ENCODE peak calls at places on chromosomes 3 and 15, in five cellular contexts. One of them, this sample, is unnamed.
A peak's percentile ranks its signal among the peaks of the same experiment; 100 is the strongest.

GRCh38 chr3:46477756-46478155 is 13.1 kb upstream of the LTF start:
- DNase-seq in uterus: no peak
- DNase-seq in IMR-90: no peak
- DNase-seq in transverse colon: no peak
- DNase-seq in cardiac muscle cell: no peak
- DNase-seq in this sample: no peak

GRCh38 chr3:193030276-193030675 is 112.6 kb upstream of the MB21D2 start:
- DNase-seq in uterus: no peak
- DNase-seq in IMR-90: peak; percentile 42
- DNase-seq in transverse colon: no peak
- DNase-seq in cardiac muscle cell: peak; percentile 57
- DNase-seq in this sample: no peak

GRCh38 chr3:71973337-71974030 is 188.5 kb upstream of the PROK2 start:
- DNase-seq in uterus: no peak
- DNase-seq in IMR-90: no peak
- DNase-seq in transverse colon: no peak
- DNase-seq in cardiac muscle cell: no peak
- DNase-seq in this sample: no peak

GRCh38 chr3:194407423-194407822 is 8.4 kb upstream of the GP5 start:
- DNase-seq in uterus: no peak
- DNase-seq in IMR-90: peak; percentile 77
- DNase-seq in transverse colon: no peak
- DNase-seq in cardiac muscle cell: peak; percentile 47
- DNase-seq in this sample: no peak

GRCh38 chr15:91694131-91694828 is 159.2 kb upstream of the SLCO3A1 start:
- DNase-seq in uterus: peak; percentile 57
- DNase-seq in IMR-90: peak; percentile 23
- DNase-seq in transverse colon: peak; percentile 34
- DNase-seq in cardiac muscle cell: peak; percentile 90
- DNase-seq in this sample: no peak

GRCh38 chr15:71781179-71781964 is 29.0 kb upstream of the NR2E3 start:
- DNase-seq in uterus: no peak
- DNase-seq in IMR-90: peak; percentile 79
- DNase-seq in transverse colon: no peak
- DNase-seq in cardiac muscle cell: no peak
- DNase-seq in this sample: no peak

GRCh38 chr3:107803170-107803569 is 280.4 kb downstream of the BBX start:
- DNase-seq in uterus: no peak
- DNase-seq in IMR-90: no peak
- DNase-seq in transverse colon: no peak
- DNase-seq in cardiac muscle cell: no peak
- DNase-seq in this sample: no peak

GRCh38 chr15:68375716-68376220 is 56.2 kb downstream of the ITGA11 start:
- DNase-seq in uterus: peak; percentile 11
- DNase-seq in IMR-90: no peak
- DNase-seq in transverse colon: no peak
- DNase-seq in cardiac muscle cell: no peak
- DNase-seq in this sample: peak; percentile 21

GRCh38 chr15:64636541-64636940 is 138.8 kb downstream of the RBPMS2 start:
- DNase-seq in uterus: no peak
- DNase-seq in IMR-90: no peak
- DNase-seq in transverse colon: no peak
- DNase-seq in cardiac muscle cell: peak; percentile 64
- DNase-seq in this sample: no peak

GRCh38 chr3:67692621-67693020 is 38.2 kb upstream of the SUCLG2 start:
- DNase-seq in uterus: no peak
- DNase-seq in IMR-90: no peak
- DNase-seq in transverse colon: no peak
- DNase-seq in cardiac muscle cell: peak; percentile 63
- DNase-seq in this sample: no peak

GRCh38 chr3:13081603-13082360 is 8.6 kb upstream of the IQSEC1 start:
- DNase-seq in uterus: no peak
- DNase-seq in IMR-90: no peak
- DNase-seq in transverse colon: no peak
- DNase-seq in cardiac muscle cell: no peak
- DNase-seq in this sample: no peak

GRCh38 chr15:26443321-26443720 is 329.5 kb downstream of the GABRB3 start:
- DNase-seq in uterus: no peak
- DNase-seq in IMR-90: no peak
- DNase-seq in transverse colon: no peak
- DNase-seq in cardiac muscle cell: no peak
- DNase-seq in this sample: no peak

GRCh38 chr15:26451995-26452394 is 320.9 kb downstream of the GABRB3 start:
- DNase-seq in uterus: no peak
- DNase-seq in IMR-90: no peak
- DNase-seq in transverse colon: no peak
- DNase-seq in cardiac muscle cell: no peak
- DNase-seq in this sample: no peak

GRCh38 chr15:26453914-26454313 is 319.0 kb downstream of the GABRB3 start:
- DNase-seq in uterus: no peak
- DNase-seq in IMR-90: no peak
- DNase-seq in transverse colon: no peak
- DNase-seq in cardiac muscle cell: no peak
- DNase-seq in this sample: no peak

GRCh38 chr15:26449296-26449695 is 323.6 kb downstream of the GABRB3 start:
- DNase-seq in uterus: no peak
- DNase-seq in IMR-90: no peak
- DNase-seq in transverse colon: no peak
- DNase-seq in cardiac muscle cell: no peak
- DNase-seq in this sample: no peak
- H3K9me3 ChIP-seq in uterus: no peaks in the 10 kb centered on the region
- H3K9me3 ChIP-seq in IMR-90: peaks cover 15% of the 10 kb centered on the region
- H3K9me3 ChIP-seq in transverse colon: no peaks in the 10 kb centered on the region
- H3K9me3 ChIP-seq in cardiac muscle cell: no peaks in the 10 kb centered on the region
- H3K9me3 ChIP-seq in this sample: no peaks in the 10 kb centered on the region

GRCh38 chr3:172717493-172718088 is 6.7 kb upstream of the NCEH1 start:
- DNase-seq in uterus: no peak
- DNase-seq in IMR-90: no peak
- DNase-seq in transverse colon: no peak
- DNase-seq in cardiac muscle cell: no peak
- DNase-seq in this sample: no peak
- H3K27ac ChIP-seq in uterus: no peak overlapping the region
- H3K27ac ChIP-seq in IMR-90: no peak overlapping the region
- H3K27ac ChIP-seq in transverse colon: no peak overlapping the region
- H3K27ac ChIP-seq in cardiac muscle cell: no peak overlapping the region
- H3K27ac ChIP-seq in this sample: no peak overlapping the region

GRCh38 chr3:463793-464192 is 267.2 kb downstream of the CHL1 start:
- DNase-seq in uterus: no peak
- DNase-seq in IMR-90: no peak
- DNase-seq in transverse colon: no peak
- DNase-seq in cardiac muscle cell: no peak
- DNase-seq in this sample: no peak
- H3K9me3 ChIP-seq in uterus: no peaks in the 10 kb centered on the region
- H3K9me3 ChIP-seq in IMR-90: no peaks in the 10 kb centered on the region
- H3K9me3 ChIP-seq in transverse colon: no peaks in the 10 kb centered on the region
- H3K9me3 ChIP-seq in cardiac muscle cell: no peaks in the 10 kb centered on the region
- H3K9me3 ChIP-seq in this sample: no peaks in the 10 kb centered on the region

GRCh38 chr3:62686916-62687315 is 188.3 kb downstream of the CADPS start:
- DNase-seq in uterus: no peak
- DNase-seq in IMR-90: no peak
- DNase-seq in transverse colon: no peak
- DNase-seq in cardiac muscle cell: no peak
- DNase-seq in this sample: no peak

GRCh38 chr3:62688050-62688449 is 187.2 kb downstream of the CADPS start:
- DNase-seq in uterus: no peak
- DNase-seq in IMR-90: no peak
- DNase-seq in transverse colon: no peak
- DNase-seq in cardiac muscle cell: peak; percentile 47
- DNase-seq in this sample: no peak

GRCh38 chr3:62682826-62683225 is 192.4 kb downstream of the CADPS start:
- DNase-seq in uterus: no peak
- DNase-seq in IMR-90: no peak
- DNase-seq in transverse colon: no peak
- DNase-seq in cardiac muscle cell: no peak
- DNase-seq in this sample: no peak

GRCh38 chr3:62688812-62689211 is 186.4 kb downstream of the CADPS start:
- DNase-seq in uterus: no peak
- DNase-seq in IMR-90: no peak
- DNase-seq in transverse colon: no peak
- DNase-seq in cardiac muscle cell: no peak
- DNase-seq in this sample: no peak

GRCh38 chr3:62686486-62686885 is 188.7 kb downstream of the CADPS start:
- DNase-seq in uterus: no peak
- DNase-seq in IMR-90: no peak
- DNase-seq in transverse colon: no peak
- DNase-seq in cardiac muscle cell: peak; percentile 30
- DNase-seq in this sample: no peak
- H3K27ac ChIP-seq in uterus: no peak overlapping the region
- H3K27ac ChIP-seq in IMR-90: no peak overlapping the region
- H3K27ac ChIP-seq in transverse colon: no peak overlapping the region
- H3K27ac ChIP-seq in cardiac muscle cell: no peak overlapping the region
- H3K27ac ChIP-seq in this sample: no peak overlapping the region

GRCh38 chr3:119170821-119171220 is 2.6 kb upstream of the UPK1B start:
- DNase-seq in uterus: no peak
- DNase-seq in IMR-90: peak; percentile 42
- DNase-seq in transverse colon: no peak
- DNase-seq in cardiac muscle cell: no peak
- DNase-seq in this sample: no peak
- H3K9me3 ChIP-seq in uterus: no peaks in the 10 kb centered on the region
- H3K9me3 ChIP-seq in IMR-90: no peaks in the 10 kb centered on the region
- H3K9me3 ChIP-seq in transverse colon: no peaks in the 10 kb centered on the region
- H3K9me3 ChIP-seq in cardiac muscle cell: no peaks in the 10 kb centered on the region
- H3K9me3 ChIP-seq in this sample: no peaks in the 10 kb centered on the region

GRCh38 chr15:98755781-98756180 is 107.4 kb downstream of the IGF1R start:
- DNase-seq in uterus: no peak
- DNase-seq in IMR-90: no peak
- DNase-seq in transverse colon: no peak
- DNase-seq in cardiac muscle cell: no peak
- DNase-seq in this sample: no peak

GRCh38 chr15:98755138-98755537 is 106.8 kb downstream of the IGF1R start:
- DNase-seq in uterus: no peak
- DNase-seq in IMR-90: peak; percentile 29
- DNase-seq in transverse colon: no peak
- DNase-seq in cardiac muscle cell: peak; percentile 27
- DNase-seq in this sample: peak; percentile 23

GRCh38 chr15:98751767-98752166 is 103.4 kb downstream of the IGF1R start:
- DNase-seq in uterus: no peak
- DNase-seq in IMR-90: no peak
- DNase-seq in transverse colon: no peak
- DNase-seq in cardiac muscle cell: no peak
- DNase-seq in this sample: peak; percentile 44

GRCh38 chr15:98753726-98754125 is 105.4 kb downstream of the IGF1R start:
- DNase-seq in uterus: no peak
- DNase-seq in IMR-90: no peak
- DNase-seq in transverse colon: no peak
- DNase-seq in cardiac muscle cell: no peak
- DNase-seq in this sample: no peak

DNA sequence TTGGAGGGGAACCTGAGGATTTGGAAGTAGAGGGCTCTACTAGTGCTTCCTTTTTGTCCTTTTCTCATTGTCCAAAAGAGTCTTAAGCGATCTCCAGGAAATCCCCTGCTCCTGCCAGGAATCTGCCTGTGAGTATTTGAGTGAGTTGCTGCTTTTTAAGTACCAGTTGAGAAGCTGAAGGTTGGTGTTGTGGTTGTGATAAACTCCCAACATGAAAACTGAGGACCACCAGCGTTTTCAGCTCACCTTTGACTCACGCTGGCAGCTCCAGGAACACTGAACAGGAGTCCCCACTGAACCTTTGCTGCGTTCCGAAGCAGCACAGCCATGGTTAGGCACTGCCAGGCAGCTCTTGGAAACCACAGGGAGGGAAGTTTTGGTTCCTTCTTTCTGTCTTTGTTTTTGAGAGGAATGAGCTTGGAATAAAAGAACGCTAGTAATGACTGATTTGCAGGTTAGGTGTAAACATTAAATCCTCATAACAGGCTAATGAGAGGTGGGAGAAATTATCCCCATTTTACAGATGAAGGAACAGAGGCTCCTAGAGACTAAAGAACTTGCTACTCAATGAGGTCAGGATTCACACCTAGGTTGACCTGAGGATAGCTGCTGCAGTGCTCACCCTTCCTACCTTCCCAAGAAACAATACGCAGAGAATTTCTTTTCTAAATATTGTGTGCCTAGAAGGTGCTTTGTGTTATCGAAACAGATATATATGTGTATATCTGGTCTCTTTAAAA is 106.1 kb downstream of the IGF1R start:
- DNase-seq in uterus: no peak
- DNase-seq in IMR-90: peak; percentile 41
- DNase-seq in transverse colon: no peak
- DNase-seq in cardiac muscle cell: peak; percentile 45
- DNase-seq in this sample: peak; percentile 63
- H3K27ac ChIP-seq in uterus: peak overlapping the region; percentile 7
- H3K27ac ChIP-seq in IMR-90: peak overlapping the region; percentile 25
- H3K27ac ChIP-seq in transverse colon: peak overlapping the region; percentile 39
- H3K27ac ChIP-seq in cardiac muscle cell: peak overlapping the region; percentile 63
- H3K27ac ChIP-seq in this sample: peak overlapping the region; percentile 44

GRCh38 chr15:46344115-46344749 is 709.4 kb downstream of the SQOR start:
- DNase-seq in uterus: no peak
- DNase-seq in IMR-90: no peak
- DNase-seq in transverse colon: no peak
- DNase-seq in cardiac muscle cell: no peak
- DNase-seq in this sample: no peak

GRCh38 chr15:46343527-46343926 is 708.7 kb downstream of the SQOR start:
- DNase-seq in uterus: no peak
- DNase-seq in IMR-90: no peak
- DNase-seq in transverse colon: no peak
- DNase-seq in cardiac muscle cell: no peak
- DNase-seq in this sample: no peak

GRCh38 chr15:46344906-46345305 is 710.1 kb downstream of the SQOR start:
- DNase-seq in uterus: no peak
- DNase-seq in IMR-90: no peak
- DNase-seq in transverse colon: no peak
- DNase-seq in cardiac muscle cell: no peak
- DNase-seq in this sample: no peak
- H3K9me3 ChIP-seq in uterus: no peaks in the 10 kb centered on the region
- H3K9me3 ChIP-seq in IMR-90: peaks cover 9% of the 10 kb centered on the region
- H3K9me3 ChIP-seq in transverse colon: peaks cover 2% of the 10 kb centered on the region
- H3K9me3 ChIP-seq in cardiac muscle cell: no peaks in the 10 kb centered on the region
- H3K9me3 ChIP-seq in this sample: no peaks in the 10 kb centered on the region

GRCh38 chr15:77579498-77580188 is 53.1 kb downstream of the LINGO1 start:
- DNase-seq in uterus: no peak
- DNase-seq in IMR-90: no peak
- DNase-seq in transverse colon: no peak
- DNase-seq in cardiac muscle cell: no peak
- DNase-seq in this sample: no peak
- H3K27ac ChIP-seq in uterus: no peak overlapping the region
- H3K27ac ChIP-seq in IMR-90: no peak overlapping the region
- H3K27ac ChIP-seq in transverse colon: no peak overlapping the region
- H3K27ac ChIP-seq in cardiac muscle cell: no peak overlapping the region
- H3K27ac ChIP-seq in this sample: no peak overlapping the region

This sample was measured in SJSA1.